ENCODE peak calls at places on chromosomes 11 and 22, in four cellular contexts. P is AG10803, S is spleen, W is A673. N is an unnamed sample.
A peak's percentile ranks its signal among the peaks of the same experiment; 100 is the strongest.

GRCh38 chr22:46183733-46184132 is 33.4 kb downstream of the PPARA start:
- DNase-seq in P (no peak), S (no peak), W (no peak), N (no peak)

GRCh38 chr11:11842426-11843008 is 745 bp downstream of the USP47 start:
- DNase-seq in P (peak; percentile 85), S (no peak), W (peak; percentile 88), N (peak; percentile 87)

GRCh38 chr22:29692327-29692640 is 27.5 kb upstream of the CABP7 start:
- DNase-seq in P (no peak), S (no peak), W (no peak), N (no peak)

GRCh38 chr11:64876226-64876750 is 2.1 kb downstream of the EHD1 start:
- DNase-seq in P (no peak), S (peak; percentile 82), W (no peak), N (no peak)

GRCh38 chr11:127492025-127492424 is 491.5 kb upstream of the KIRREL3 start:
- DNase-seq in P (no peak), S (no peak), W (peak; percentile 11), N (no peak)

GRCh38 chr11:32400196-32400595 is 35.1 kb downstream of the WT1 start:
- DNase-seq in P (peak; percentile 64), S (no peak), W (no peak), N (peak; percentile 29)

GRCh38 chr22:35376728-35377472 is 4.0 kb upstream of the HMOX1 start:
- DNase-seq in P (peak; percentile 99), S (peak; percentile 93), W (peak; percentile 97), N (peak; percentile 99)

GRCh38 chr22:46353483-46354105 is 18.1 kb downstream of the TRMU start:
- DNase-seq in P (no peak), S (no peak), W (no peak), N (peak; percentile 12)

GRCh38 chr11:82174610-82175009 is 559.1 kb downstream of the FAM181B start:
- DNase-seq in P (no peak), S (no peak), W (peak; percentile 59), N (no peak)

DNA sequence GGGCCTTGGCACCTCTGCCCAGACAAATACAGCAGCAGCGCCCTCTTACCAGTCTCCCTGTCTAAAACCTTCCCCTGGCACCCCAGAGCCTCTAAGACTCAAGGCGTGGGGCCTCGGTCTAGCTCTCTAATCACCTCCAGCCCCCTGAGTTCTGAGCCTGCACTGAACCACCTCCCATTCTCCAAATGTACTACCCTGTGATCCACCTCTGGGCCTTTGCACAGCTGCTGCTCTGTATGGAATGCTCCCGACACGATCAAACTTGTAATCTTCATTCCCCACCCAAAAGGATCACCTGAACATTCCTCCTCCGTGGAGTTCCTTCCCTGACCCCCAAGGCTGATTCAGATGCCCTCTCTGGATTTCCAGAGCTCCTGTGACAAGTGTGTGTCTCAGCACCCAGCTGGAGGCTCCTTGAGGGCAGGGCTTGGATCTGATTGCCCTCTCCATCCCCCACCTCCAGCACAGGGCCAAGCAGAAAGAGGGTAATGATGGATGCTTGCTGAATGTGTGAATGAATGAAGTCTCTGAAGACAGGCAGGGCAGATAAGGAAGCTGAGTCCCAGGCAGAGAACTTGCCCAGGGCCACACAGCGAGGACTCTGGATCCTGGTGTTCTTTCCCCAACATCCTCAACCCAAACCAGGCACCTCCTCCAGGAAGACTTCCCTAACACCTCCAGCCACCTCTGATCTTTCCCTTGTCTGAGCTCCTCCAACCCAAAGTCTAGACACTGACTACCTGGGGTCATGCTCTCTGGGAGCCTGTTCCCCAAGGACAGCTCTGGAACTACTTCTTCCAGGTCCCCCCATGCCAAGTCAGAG is 18.3 kb downstream of the STARD10 start:
- DNase-seq in P (no peak), S (no peak), W (no peak), N (no peak)
- H3K4me3 ChIP-seq in P (no peak overlapping the region), S (no peak overlapping the region), W (no peak overlapping the region), N (no peak overlapping the region)

GRCh38 chr11:5171856-5172255 is 17.3 kb upstream of the OR52A1 start:
- DNase-seq in P (no peak), S (no peak), W (no peak), N (no peak)
- TF ChIP-seq CTCF in P (no peak), S (no peak), W (no peak), N (no peak)

GRCh38 chr11:45722144-45722543 is 56.7 kb upstream of the CHST1 start:
- DNase-seq in P (no peak), S (no peak), W (no peak), N (no peak)

GRCh38 chr11:45715398-45715797 is 50.0 kb upstream of the CHST1 start:
- DNase-seq in P (no peak), S (no peak), W (no peak), N (no peak)

GRCh38 chr11:45723421-45723820 is 58.0 kb upstream of the CHST1 start:
- DNase-seq in P (no peak), S (no peak), W (no peak), N (no peak)

GRCh38 chr11:45713573-45713972 is 48.2 kb upstream of the CHST1 start:
- DNase-seq in P (no peak), S (no peak), W (no peak), N (peak; percentile 28)

DNA sequence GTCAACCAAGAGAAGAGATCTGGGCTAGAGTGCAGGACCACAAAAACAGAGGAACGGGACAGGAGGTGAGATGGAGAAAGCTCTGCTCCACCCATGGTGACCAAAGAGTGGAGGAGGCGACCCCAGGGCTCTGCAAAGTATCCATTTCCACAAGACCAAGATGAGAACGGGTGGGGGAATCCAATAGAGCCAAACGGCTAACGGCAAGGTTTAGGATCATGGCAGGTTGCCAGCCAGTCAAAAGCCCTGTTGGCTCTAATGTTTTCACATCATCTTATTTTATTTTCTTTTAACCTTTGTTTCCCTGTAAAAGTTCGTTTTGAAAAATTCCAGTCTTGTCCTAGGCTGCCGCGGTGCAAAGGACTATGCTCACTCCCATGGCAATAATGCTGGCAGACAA is 52.1 kb upstream of the CHST1 start:
- DNase-seq in P (no peak), S (no peak), W (no peak), N (no peak)
- H3K4me3 ChIP-seq in P (no peak overlapping the region), S (no peak overlapping the region), W (no peak overlapping the region), N (no peak overlapping the region)

GRCh38 chr11:15010860-15011259 is 38.7 kb upstream of the CALCA start:
- DNase-seq in P (no peak), S (no peak), W (no peak), N (no peak)

GRCh38 chr11:15011741-15012140 is 39.6 kb upstream of the CALCA start:
- DNase-seq in P (no peak), S (no peak), W (no peak), N (no peak)

GRCh38 chr11:15006139-15006759 is 34.1 kb upstream of the CALCA start:
- DNase-seq in P (peak; percentile 48), S (no peak), W (peak; percentile 66), N (peak; percentile 65)
- TF ChIP-seq CTCF in P (peak; percentile 50), S (no peak), W (peak; percentile 55), N (peak; percentile 61)

GRCh38 chr11:88861618-88862017 is 204.2 kb downstream of the GRM5 start:
- DNase-seq in P (no peak), S (no peak), W (no peak), N (no peak)
- H3K4me3 ChIP-seq in P (no peak overlapping the region), S (no peak overlapping the region), W (no peak overlapping the region), N (no peak overlapping the region)

DNA sequence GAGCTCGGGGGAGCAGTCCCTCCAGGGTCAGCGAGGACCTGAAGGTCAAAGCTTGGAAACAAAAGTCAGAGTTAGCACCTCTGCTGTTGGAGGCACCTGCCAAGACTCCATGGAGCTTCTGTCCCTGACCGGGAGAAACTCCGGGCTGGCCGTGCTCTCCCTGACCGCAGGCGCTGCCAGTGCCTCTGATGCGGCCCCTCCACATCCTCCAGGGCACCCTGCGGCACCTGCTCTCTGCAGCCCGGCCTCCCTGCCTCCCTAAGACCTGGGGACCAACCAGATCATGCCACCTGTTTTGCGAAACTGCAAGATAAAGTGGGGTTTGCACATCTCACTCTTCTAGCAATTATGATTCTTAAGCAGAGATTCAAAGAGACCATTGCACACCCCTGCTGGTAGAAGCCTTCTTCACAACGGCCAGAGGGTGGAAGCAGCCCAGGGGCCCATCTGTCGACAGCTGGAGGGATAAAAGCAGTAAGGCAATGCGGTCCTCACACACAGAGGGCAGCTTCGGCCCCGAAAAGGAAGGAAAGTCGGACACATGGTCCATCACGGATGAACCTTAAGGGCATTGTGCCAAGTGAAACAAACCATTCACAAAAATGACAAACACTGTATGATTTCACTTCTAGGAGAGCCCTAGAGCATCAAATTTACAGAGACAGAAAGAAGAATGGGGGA is 477.1 kb downstream of the BRD1 start:
- DNase-seq in P (no peak), S (peak; percentile 54), W (no peak), N (no peak)
- TF ChIP-seq CTCF in P (no peak), S (no peak), W (peak; percentile 27), N (no peak)

GRCh38 chr11:72778535-72779494 is 15.0 kb downstream of the STARD10 start:
- DNase-seq in P (no peak), S (no peak), W (no peak), N (no peak)

GRCh38 chr11:72781063-72781312 is 12.9 kb downstream of the STARD10 start:
- DNase-seq in P (no peak), S (no peak), W (no peak), N (no peak)

GRCh38 chr11:72780291-72781062 is 13.4 kb downstream of the STARD10 start:
- DNase-seq in P (no peak), S (no peak), W (no peak), N (no peak)

GRCh38 chr11:72777755-72778278 is 16.0 kb downstream of the STARD10 start:
- DNase-seq in P (no peak), S (no peak), W (no peak), N (no peak)

DNA sequence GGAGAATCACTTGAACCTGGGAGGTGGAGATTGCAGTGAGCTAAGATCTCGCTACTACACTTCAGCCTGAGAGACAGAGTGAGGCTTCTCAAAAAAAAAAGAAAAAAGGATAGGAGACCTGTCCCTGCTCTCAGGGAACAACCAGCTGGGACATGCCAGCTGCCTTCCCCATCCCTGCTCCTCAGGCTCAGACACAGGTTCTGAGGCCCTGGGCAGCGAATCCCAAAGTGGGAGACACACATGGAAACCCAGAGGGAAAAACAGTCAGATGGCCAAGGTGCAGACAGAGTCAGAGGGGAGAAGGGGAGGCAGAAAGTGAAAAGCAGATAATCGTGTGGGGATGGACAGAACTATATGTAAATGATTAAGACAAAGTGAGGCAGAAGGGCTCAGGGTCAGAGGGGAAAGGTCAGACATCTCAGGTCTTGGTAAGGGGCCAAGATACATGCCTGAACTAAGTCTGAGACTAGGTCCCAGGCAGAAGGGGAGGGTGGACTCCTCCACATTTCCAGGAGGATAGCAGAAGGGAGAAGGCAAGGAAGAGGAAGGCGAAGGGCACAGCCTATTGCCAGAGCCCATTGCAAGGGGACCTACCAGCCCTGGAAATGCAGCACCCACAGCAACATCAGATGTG is 14.2 kb downstream of the STARD10 start:
- DNase-seq in P (no peak), S (no peak), W (no peak), N (no peak)
- H3K4me3 ChIP-seq in P (no peak overlapping the region), S (no peak overlapping the region), W (no peak overlapping the region), N (no peak overlapping the region)